ENCODE peak calls at places on chromosomes 7 and 10, in ten cellular contexts. One of them, this sample, is unnamed.

GRCh38 chr7:157408258-157409101 is 71.7 kb downstream of the DNAJB6 start:
- DNase-seq in stomach: no peak
- DNase-seq in Panc1: no peak
- DNase-seq in progenitor cell of endocrine pancreas: no peak
- DNase-seq in SK-N-SH: peak; percentile 22
- DNase-seq in psoas muscle: no peak
- DNase-seq in cardiac muscle cell: no peak
- DNase-seq in GM23338: no peak
- DNase-seq in PC-9: no peak
- DNase-seq in CD4-positive, alpha-beta T cell: no peak
- DNase-seq in this sample: peak; percentile 70

GRCh38 chr7:149644754-149645153 is 128.6 kb downstream of the ZNF467 start:
- DNase-seq in progenitor cell of endocrine pancreas: no peak
- DNase-seq in psoas muscle: no peak
- DNase-seq in Panc1: no peak
- DNase-seq in stomach: no peak
- DNase-seq in cardiac muscle cell: no peak
- DNase-seq in GM23338: no peak
- DNase-seq in PC-9: no peak
- DNase-seq in CD4-positive, alpha-beta T cell: no peak
- DNase-seq in SK-N-SH: no peak
- DNase-seq in this sample: no peak

GRCh38 chr10:95289003-95289920 is 1.5 kb downstream of the PDLIM1 start:
- DNase-seq in CD4-positive, alpha-beta T cell: no peak
- DNase-seq in SK-N-SH: no peak
- DNase-seq in Panc1: no peak
- DNase-seq in GM23338: peak; percentile 82
- DNase-seq in PC-9: peak; percentile 47
- DNase-seq in stomach: no peak
- DNase-seq in progenitor cell of endocrine pancreas: no peak
- DNase-seq in psoas muscle: peak; percentile 57
- DNase-seq in cardiac muscle cell: no peak
- DNase-seq in this sample: no peak

GRCh38 chr10:28906440-28906839 is 229.1 kb downstream of the BAMBI start:
- DNase-seq in GM23338: no peak
- DNase-seq in psoas muscle: no peak
- DNase-seq in Panc1: no peak
- DNase-seq in stomach: no peak
- DNase-seq in CD4-positive, alpha-beta T cell: no peak
- DNase-seq in cardiac muscle cell: no peak
- DNase-seq in PC-9: no peak
- DNase-seq in progenitor cell of endocrine pancreas: no peak
- DNase-seq in SK-N-SH: no peak
- DNase-seq in this sample: no peak

GRCh38 chr10:123427386-123427785 is 238.8 kb upstream of the GPR26 start:
- DNase-seq in stomach: no peak
- DNase-seq in psoas muscle: no peak
- DNase-seq in PC-9: no peak
- DNase-seq in GM23338: peak; percentile 27
- DNase-seq in CD4-positive, alpha-beta T cell: no peak
- DNase-seq in Panc1: no peak
- DNase-seq in SK-N-SH: no peak
- DNase-seq in progenitor cell of endocrine pancreas: no peak
- DNase-seq in cardiac muscle cell: no peak
- DNase-seq in this sample: peak; percentile 85

GRCh38 chr10:76732306-76732705 is 905.3 kb downstream of the KCNMA1 start:
- DNase-seq in cardiac muscle cell: no peak
- DNase-seq in CD4-positive, alpha-beta T cell: no peak
- DNase-seq in SK-N-SH: no peak
- DNase-seq in GM23338: no peak
- DNase-seq in Panc1: no peak
- DNase-seq in PC-9: no peak
- DNase-seq in psoas muscle: no peak
- DNase-seq in progenitor cell of endocrine pancreas: no peak
- DNase-seq in stomach: no peak
- DNase-seq in this sample: no peak

GRCh38 chr10:36802523-36803153 is 322.8 kb upstream of the ANKRD30A start:
- DNase-seq in SK-N-SH: peak; percentile 74
- DNase-seq in progenitor cell of endocrine pancreas: no peak
- DNase-seq in GM23338: no peak
- DNase-seq in PC-9: no peak
- DNase-seq in psoas muscle: no peak
- DNase-seq in CD4-positive, alpha-beta T cell: no peak
- DNase-seq in stomach: no peak
- DNase-seq in Panc1: no peak
- DNase-seq in cardiac muscle cell: no peak
- DNase-seq in this sample: no peak

GRCh38 chr7:11698273-11698930 is 133.6 kb downstream of the THSD7A start:
- DNase-seq in stomach: no peak
- DNase-seq in GM23338: no peak
- DNase-seq in SK-N-SH: no peak
- DNase-seq in CD4-positive, alpha-beta T cell: no peak
- DNase-seq in cardiac muscle cell: no peak
- DNase-seq in psoas muscle: no peak
- DNase-seq in PC-9: no peak
- DNase-seq in Panc1: no peak
- DNase-seq in progenitor cell of endocrine pancreas: no peak
- DNase-seq in this sample: no peak

GRCh38 chr10:77501152-77501845 is 136.3 kb downstream of the KCNMA1 start:
- DNase-seq in Panc1: peak; percentile 86
- DNase-seq in CD4-positive, alpha-beta T cell: no peak
- DNase-seq in cardiac muscle cell: no peak
- DNase-seq in GM23338: no peak
- DNase-seq in stomach: no peak
- DNase-seq in progenitor cell of endocrine pancreas: no peak
- DNase-seq in SK-N-SH: no peak
- DNase-seq in psoas muscle: peak; percentile 77
- DNase-seq in PC-9: no peak
- DNase-seq in this sample: no peak

GRCh38 chr10:58143944-58144343 is 123.8 kb downstream of the IPMK start:
- DNase-seq in cardiac muscle cell: no peak
- DNase-seq in stomach: no peak
- DNase-seq in Panc1: no peak
- DNase-seq in GM23338: no peak
- DNase-seq in psoas muscle: no peak
- DNase-seq in CD4-positive, alpha-beta T cell: no peak
- DNase-seq in SK-N-SH: no peak
- DNase-seq in progenitor cell of endocrine pancreas: no peak
- DNase-seq in PC-9: no peak
- DNase-seq in this sample: peak; percentile 8

DNA sequence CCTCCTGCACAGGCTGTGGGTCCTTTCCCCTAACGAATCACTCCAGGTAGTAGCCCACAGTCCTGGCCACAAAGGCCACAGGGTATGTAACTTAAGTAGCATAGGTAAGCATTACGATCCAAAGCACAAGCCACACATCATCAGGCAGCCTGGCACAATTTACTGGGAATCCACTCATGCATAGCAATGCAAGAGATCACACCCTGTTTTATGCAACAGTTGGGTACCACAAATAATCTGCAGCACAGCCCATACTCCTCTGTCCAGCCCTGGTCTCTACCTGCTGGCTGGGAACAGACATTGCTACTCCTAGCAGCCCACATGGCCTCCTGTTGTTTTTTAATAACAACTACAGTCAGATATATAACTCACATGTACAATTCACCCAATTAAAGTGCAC is 34.3 kb downstream of the SRPK2 start:
- DNase-seq in progenitor cell of endocrine pancreas: no peak
- DNase-seq in cardiac muscle cell: no peak
- DNase-seq in stomach: no peak
- DNase-seq in psoas muscle: no peak
- DNase-seq in PC-9: no peak
- DNase-seq in GM23338: no peak
- DNase-seq in SK-N-SH: no peak
- DNase-seq in CD4-positive, alpha-beta T cell: no peak
- DNase-seq in Panc1: no peak
- DNase-seq in this sample: no peak
- TF ChIP-seq CTCF in progenitor cell of endocrine pancreas: no peak
- TF ChIP-seq CTCF in cardiac muscle cell: no peak
- TF ChIP-seq CTCF in stomach: no peak
- TF ChIP-seq CTCF in psoas muscle: no peak
- TF ChIP-seq CTCF in PC-9: no peak
- TF ChIP-seq CTCF in GM23338: no peak
- TF ChIP-seq CTCF in SK-N-SH: no peak
- TF ChIP-seq CTCF in CD4-positive, alpha-beta T cell: no peak
- TF ChIP-seq CTCF in Panc1: no peak
- TF ChIP-seq CTCF in this sample: no peak

DNA sequence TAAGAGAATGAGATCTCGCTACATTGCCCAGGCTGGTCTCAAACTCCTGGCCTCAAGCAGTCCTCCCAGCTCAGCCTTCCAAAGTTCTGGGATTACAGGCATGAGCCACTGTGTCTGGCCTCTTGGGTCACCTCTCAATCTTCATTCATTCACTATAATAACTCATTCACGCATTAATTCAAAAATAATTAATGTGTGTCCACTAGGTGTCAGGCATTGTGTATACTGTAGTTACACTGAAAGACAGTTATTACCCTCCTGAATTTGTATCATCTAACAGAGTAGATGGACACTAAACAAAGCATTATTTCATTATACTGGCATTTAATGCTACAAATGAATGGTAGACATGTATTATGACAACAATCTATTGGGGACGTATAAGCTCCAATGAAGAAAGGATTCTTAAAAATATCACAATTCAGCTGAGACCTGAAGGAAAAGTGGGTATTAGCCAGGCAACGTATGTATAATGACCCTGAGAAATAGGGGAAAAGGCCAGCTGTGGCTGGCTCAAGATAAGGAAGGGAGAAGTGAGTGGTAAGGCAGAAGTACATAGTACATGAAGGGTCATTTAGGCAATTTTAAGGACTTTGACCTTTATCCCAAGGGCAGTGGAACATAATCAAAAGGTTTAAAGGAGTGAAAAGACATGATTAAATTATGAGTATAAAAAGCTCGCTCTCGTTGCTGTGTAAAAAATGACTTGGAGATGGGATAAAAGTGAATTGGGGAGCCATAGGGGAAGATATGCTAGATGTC is 150.7 kb downstream of the BTAF1 start:
- DNase-seq in GM23338: no peak
- DNase-seq in Panc1: no peak
- DNase-seq in psoas muscle: no peak
- DNase-seq in SK-N-SH: no peak
- DNase-seq in PC-9: no peak
- DNase-seq in progenitor cell of endocrine pancreas: no peak
- DNase-seq in CD4-positive, alpha-beta T cell: no peak
- DNase-seq in cardiac muscle cell: no peak
- DNase-seq in stomach: no peak
- DNase-seq in this sample: peak; percentile 32
- TF ChIP-seq CTCF in GM23338: no peak
- TF ChIP-seq CTCF in Panc1: peak; percentile 64
- TF ChIP-seq CTCF in psoas muscle: peak; percentile 13
- TF ChIP-seq CTCF in SK-N-SH: no peak
- TF ChIP-seq CTCF in PC-9: peak; percentile 60
- TF ChIP-seq CTCF in progenitor cell of endocrine pancreas: no peak
- TF ChIP-seq CTCF in CD4-positive, alpha-beta T cell: no peak
- TF ChIP-seq CTCF in cardiac muscle cell: peak; percentile 27
- TF ChIP-seq CTCF in stomach: no peak
- TF ChIP-seq CTCF in this sample: no peak

GRCh38 chr10:21336476-21337170 is 188.9 kb downstream of the SKIDA1 start:
- DNase-seq in SK-N-SH: no peak
- DNase-seq in GM23338: peak; percentile 85
- DNase-seq in CD4-positive, alpha-beta T cell: no peak
- DNase-seq in Panc1: no peak
- DNase-seq in psoas muscle: no peak
- DNase-seq in PC-9: peak; percentile 81
- DNase-seq in stomach: no peak
- DNase-seq in cardiac muscle cell: peak; percentile 62
- DNase-seq in progenitor cell of endocrine pancreas: no peak
- DNase-seq in this sample: peak; percentile 52

GRCh38 chr10:21343087-21343486 is 182.4 kb downstream of the SKIDA1 start:
- DNase-seq in PC-9: no peak
- DNase-seq in stomach: no peak
- DNase-seq in psoas muscle: no peak
- DNase-seq in GM23338: no peak
- DNase-seq in CD4-positive, alpha-beta T cell: no peak
- DNase-seq in SK-N-SH: no peak
- DNase-seq in cardiac muscle cell: no peak
- DNase-seq in Panc1: no peak
- DNase-seq in progenitor cell of endocrine pancreas: no peak
- DNase-seq in this sample: no peak

GRCh38 chr10:21334891-21335696 is 190.4 kb downstream of the SKIDA1 start:
- DNase-seq in GM23338: no peak
- DNase-seq in progenitor cell of endocrine pancreas: no peak
- DNase-seq in Panc1: no peak
- DNase-seq in CD4-positive, alpha-beta T cell: no peak
- DNase-seq in psoas muscle: peak; percentile 77
- DNase-seq in cardiac muscle cell: no peak
- DNase-seq in stomach: no peak
- DNase-seq in SK-N-SH: no peak
- DNase-seq in PC-9: peak; percentile 89
- DNase-seq in this sample: no peak

GRCh38 chr10:21340341-21340740 is 185.1 kb downstream of the SKIDA1 start:
- DNase-seq in progenitor cell of endocrine pancreas: no peak
- DNase-seq in GM23338: no peak
- DNase-seq in psoas muscle: no peak
- DNase-seq in stomach: no peak
- DNase-seq in CD4-positive, alpha-beta T cell: no peak
- DNase-seq in PC-9: no peak
- DNase-seq in SK-N-SH: no peak
- DNase-seq in Panc1: no peak
- DNase-seq in cardiac muscle cell: no peak
- DNase-seq in this sample: no peak

GRCh38 chr10:21337171-21337792 is 188.2 kb downstream of the SKIDA1 start:
- DNase-seq in Panc1: no peak
- DNase-seq in psoas muscle: no peak
- DNase-seq in GM23338: no peak
- DNase-seq in stomach: no peak
- DNase-seq in PC-9: no peak
- DNase-seq in progenitor cell of endocrine pancreas: no peak
- DNase-seq in CD4-positive, alpha-beta T cell: no peak
- DNase-seq in cardiac muscle cell: no peak
- DNase-seq in SK-N-SH: no peak
- DNase-seq in this sample: no peak
- TF ChIP-seq CTCF in Panc1: no peak
- TF ChIP-seq CTCF in psoas muscle: no peak
- TF ChIP-seq CTCF in GM23338: peak; percentile 22
- TF ChIP-seq CTCF in stomach: no peak
- TF ChIP-seq CTCF in PC-9: no peak
- TF ChIP-seq CTCF in progenitor cell of endocrine pancreas: no peak
- TF ChIP-seq CTCF in CD4-positive, alpha-beta T cell: no peak
- TF ChIP-seq CTCF in cardiac muscle cell: no peak
- TF ChIP-seq CTCF in SK-N-SH: no peak
- TF ChIP-seq CTCF in this sample: no peak

GRCh38 chr10:125343118-125343752 is 182.9 kb upstream of the CTBP2 start:
- DNase-seq in Panc1: peak; percentile 10
- DNase-seq in progenitor cell of endocrine pancreas: no peak
- DNase-seq in cardiac muscle cell: peak; percentile 30
- DNase-seq in GM23338: peak; percentile 66
- DNase-seq in PC-9: no peak
- DNase-seq in stomach: no peak
- DNase-seq in CD4-positive, alpha-beta T cell: no peak
- DNase-seq in psoas muscle: no peak
- DNase-seq in SK-N-SH: peak; percentile 48
- DNase-seq in this sample: peak; percentile 36
- TF ChIP-seq CTCF in Panc1: peak; percentile 84
- TF ChIP-seq CTCF in progenitor cell of endocrine pancreas: peak; percentile 53
- TF ChIP-seq CTCF in cardiac muscle cell: peak; percentile 54
- TF ChIP-seq CTCF in GM23338: peak; percentile 80
- TF ChIP-seq CTCF in PC-9: peak; percentile 71
- TF ChIP-seq CTCF in stomach: peak; percentile 37
- TF ChIP-seq CTCF in CD4-positive, alpha-beta T cell: no peak
- TF ChIP-seq CTCF in psoas muscle: peak; percentile 70
- TF ChIP-seq CTCF in SK-N-SH: peak; percentile 62
- TF ChIP-seq CTCF in this sample: peak; percentile 67